ENCODE peak calls at places on chromosome 22, in six cellular contexts. U is HCT116, P is spleen, R is endothelial cell of umbilical vein, Z is transverse colon, M is prostate gland. O is an unnamed sample.

GRCh38 chr22:41468381-41469217 is at the start of the genes ACO2 and PHF5A:
- DNase-seq in U (peak), P (peak), R (peak), Z (peak), M (peak), O (peak)

GRCh38 chr22:20549232-20549841 is 41.9 kb downstream of the MED15 start:
- DNase-seq in U (no peak), P (peak), R (peak), Z (no peak), M (no peak), O (no peak)

GRCh38 chr22:19821523-19822300 is 33.0 kb downstream of the GNB1L start:
- DNase-seq in U (no peak), P (no peak), R (no peak), Z (no peak), M (no peak), O (peak)

GRCh38 chr22:30279389-30279788 is 9.9 kb downstream of the CASTOR1 start:
- DNase-seq in U (no peak), P (no peak), R (no peak), Z (no peak), M (no peak), O (no peak)

GRCh38 chr22:42805016-42805997 is 51.8 kb downstream of the ARFGAP3 start:
- DNase-seq in U (no peak), P (no peak), R (peak), Z (no peak), M (peak), O (peak)

GRCh38 chr22:36238348-36239149 is 778 bp downstream of the APOL2 start:
- DNase-seq in U (no peak), P (peak), R (peak), Z (peak), M (peak), O (no peak)

GRCh38 chr22:32539631-32540449 is 65.2 kb downstream of the FBXO7 start:
- DNase-seq in U (no peak), P (no peak), R (no peak), Z (peak), M (no peak), O (no peak)

GRCh38 chr22:40626826-40627225 is 9.7 kb downstream of the MRTFA start:
- DNase-seq in U (no peak), P (no peak), R (no peak), Z (no peak), M (no peak), O (no peak)

GRCh38 chr22:35899736-35900135 is 128.9 kb downstream of the RBFOX2 start:
- DNase-seq in U (no peak), P (no peak), R (no peak), Z (no peak), M (no peak), O (no peak)

GRCh38 chr22:35524966-35525686 is 15.5 kb upstream of the RASD2 start:
- DNase-seq in U (no peak), P (no peak), R (no peak), Z (no peak), M (no peak), O (no peak)

GRCh38 chr22:45499746-45500145 is 2.9 kb upstream of the FBLN1 start:
- DNase-seq in U (no peak), P (no peak), R (no peak), Z (peak), M (no peak), O (no peak)

GRCh38 chr22:45125198-45125597 is 38.5 kb upstream of the NUP50 start:
- DNase-seq in U (no peak), P (no peak), R (no peak), Z (no peak), M (no peak), O (no peak)

GRCh38 chr22:36405671-36406070 is 17.9 kb upstream of the MYH9 start:
- DNase-seq in U (no peak), P (peak), R (no peak), Z (peak), M (no peak), O (peak)

GRCh38 chr22:45785458-45785857 is 113.8 kb downstream of the ATXN10 start:
- DNase-seq in U (no peak), P (no peak), R (no peak), Z (no peak), M (peak), O (no peak)

GRCh38 chr22:20748820-20749428 is 25.0 kb upstream of the SERPIND1 start:
- DNase-seq in U (no peak), P (no peak), R (peak), Z (no peak), M (peak), O (no peak)

GRCh38 chr22:40637181-40638150 is 947 bp upstream of the MRTFA start:
- DNase-seq in U (no peak), P (peak), R (no peak), Z (peak), M (no peak), O (peak)

GRCh38 chr22:43867839-43868652 is 5.7 kb upstream of the SULT4A1 start:
- DNase-seq in U (no peak), P (peak), R (peak), Z (peak), M (peak), O (peak)

GRCh38 chr22:49967333-49968241 is 7.0 kb downstream of the PIM3 start:
- DNase-seq in U (no peak), P (peak), R (no peak), Z (peak), M (peak), O (peak)

GRCh38 chr22:20972014-20972797 is 5.2 kb downstream of the AIFM3 start:
- DNase-seq in U (no peak), P (peak), R (no peak), Z (no peak), M (no peak), O (no peak)

GRCh38 chr22:37674951-37675929 is at the start of gene LGALS1:
- DNase-seq in U (peak), P (peak), R (peak), Z (peak), M (peak), O (peak)
- TF ChIP-seq CTCF in U (no peak), P (peak), R (no peak), Z (no peak), M (no peak), O (no peak)

GRCh38 chr22:28015056-28015445 is 96.0 kb upstream of the PITPNB start:
- DNase-seq in U (no peak), P (peak), R (peak), Z (no peak), M (no peak), O (no peak)
- TF ChIP-seq POLR2AphosphoS5 in U (no peak), P (no peak), R (peak), Z (no peak), M (no peak), O (no peak)

GRCh38 chr22:46792841-46793261 is 30.4 kb downstream of the TBC1D22A start:
- DNase-seq in U (no peak), P (peak), R (no peak), Z (no peak), M (no peak), O (peak)

GRCh38 chr22:46794491-46794890 is 32.0 kb downstream of the TBC1D22A start:
- DNase-seq in U (no peak), P (no peak), R (no peak), Z (no peak), M (no peak), O (no peak)

GRCh38 chr22:46794067-46794466 is 31.6 kb downstream of the TBC1D22A start:
- DNase-seq in U (no peak), P (peak), R (no peak), Z (no peak), M (no peak), O (peak)

GRCh38 chr22:46792061-46792796 is 29.8 kb downstream of the TBC1D22A start:
- DNase-seq in U (no peak), P (peak), R (peak), Z (no peak), M (no peak), O (no peak)

GRCh38 chr22:46793497-46793896 is 31.0 kb downstream of the TBC1D22A start:
- DNase-seq in U (no peak), P (peak), R (no peak), Z (no peak), M (no peak), O (peak)
- H3K27ac ChIP-seq in U (no peak), P (peak), R (peak), Z (no peak), M (no peak), O (no peak)

GRCh38 chr22:37549704-37550059 is 10.6 kb upstream of the CDC42EP1 start:
- DNase-seq in U (no peak), P (no peak), R (peak), Z (no peak), M (peak), O (peak)

GRCh38 chr22:37544955-37545702 is 15.2 kb upstream of the CDC42EP1 start:
- DNase-seq in U (no peak), P (no peak), R (peak), Z (peak), M (no peak), O (peak)

GRCh38 chr22:37545703-37546435 is 14.4 kb upstream of the CDC42EP1 start:
- DNase-seq in U (no peak), P (peak), R (peak), Z (peak), M (peak), O (peak)

GRCh38 chr22:37547249-37547741 is 13.0 kb upstream of the CDC42EP1 start:
- DNase-seq in U (no peak), P (no peak), R (no peak), Z (no peak), M (no peak), O (no peak)

DNA sequence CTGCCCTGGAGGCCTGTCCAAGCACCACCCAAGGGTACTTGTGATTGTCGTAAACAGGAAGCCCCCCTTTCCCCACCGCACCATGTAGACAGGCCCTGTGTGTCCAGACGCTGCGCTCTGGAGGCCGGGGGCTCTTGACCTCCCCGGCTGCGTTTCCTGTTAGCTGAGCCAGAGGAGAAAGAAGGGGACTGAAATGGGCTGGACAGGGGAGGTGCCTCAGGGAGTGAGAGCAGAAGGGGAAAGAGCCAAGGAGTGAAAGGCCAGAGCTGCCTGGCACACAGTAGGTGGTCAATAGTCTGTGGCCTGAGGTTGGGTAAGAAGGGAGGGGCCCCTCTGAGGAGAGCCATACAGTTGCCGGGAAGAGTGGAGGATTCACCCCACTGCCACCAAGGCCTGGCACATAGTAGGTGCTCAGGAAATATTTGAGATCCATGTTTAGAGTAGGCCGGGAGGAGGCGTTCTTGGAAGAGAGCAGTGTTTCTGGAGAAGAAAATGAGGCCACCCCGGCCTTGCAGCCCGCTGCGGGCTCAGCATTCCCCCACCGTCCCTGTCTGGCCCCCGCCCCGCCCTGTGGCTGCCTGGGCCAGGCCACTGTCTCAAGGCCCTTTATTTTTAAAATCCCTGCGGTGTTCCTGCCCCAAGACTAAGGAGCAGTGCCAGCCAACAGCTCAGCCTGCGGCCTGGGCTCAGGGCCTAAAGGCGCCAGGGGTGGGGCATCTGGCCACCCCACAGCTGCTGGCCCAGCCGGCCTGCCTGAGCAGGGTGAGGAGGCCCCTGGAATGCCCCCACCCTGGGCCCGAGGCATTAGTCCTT is 13.6 kb upstream of the CDC42EP1 start:
- DNase-seq in U (no peak), P (no peak), R (peak), Z (peak), M (peak), O (peak)
- TF ChIP-seq CTCF in U (no peak), P (no peak), R (peak), Z (no peak), M (no peak), O (no peak)

DNA sequence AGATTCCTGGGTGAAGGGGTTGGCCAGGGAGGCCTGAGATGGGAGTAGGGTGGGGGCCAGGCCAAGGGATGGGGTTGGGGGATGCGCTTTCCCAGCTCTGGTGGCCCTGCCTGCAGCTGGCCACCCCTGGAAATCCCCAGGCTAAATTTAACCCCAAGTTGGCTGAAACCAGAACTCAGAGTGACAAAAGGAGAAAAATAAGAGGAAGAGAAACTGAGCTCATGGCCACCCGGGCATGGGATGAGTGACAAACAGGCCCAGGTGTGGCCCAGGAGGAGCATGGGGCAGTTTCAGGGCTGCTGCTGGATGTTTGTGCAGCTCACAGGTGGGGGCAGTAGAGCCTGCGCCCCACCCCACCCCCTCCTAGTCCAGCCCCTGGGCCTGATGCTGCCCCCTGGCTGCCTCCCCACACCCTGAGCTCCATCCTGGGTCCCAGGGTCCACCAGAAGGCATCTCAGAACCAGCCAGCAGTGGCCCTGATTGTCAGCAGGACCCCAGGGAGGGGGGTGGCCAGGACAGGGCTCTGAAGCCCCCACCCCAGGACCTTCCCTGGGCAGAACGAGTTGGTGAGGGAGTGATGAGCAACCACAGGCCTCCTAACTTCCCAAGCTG is 48.0 kb downstream of the IGLL5 start:
- DNase-seq in U (no peak), P (peak), R (no peak), Z (peak), M (no peak), O (peak)
- TF ChIP-seq POLR2AphosphoS5 in U (no peak), P (peak), R (no peak), Z (no peak), M (no peak), O (no peak)

O was measured in stomach.